ENCODE peak calls at places on chromosomes 1 and 21, in ten cellular contexts. F is HFFc6; B is astrocyte of the hippocampus; P is NAMALWA; K is mesenteric fat pad; C is GM19239; H is suprapubic skin; T is NK-92 treated with Interleukin-12 subunit alpha and Interleukin-12 subunit beta, amount 100 ng/mL, for 24 hours; U is psoas muscle; X is MCF 10A. Z is an unnamed sample.

GRCh38 chr1:29195875-29196274 is 14.2 kb upstream of the SRSF4 start:
- DNase-seq in X (peak; percentile 78), U (peak; percentile 69), H (no peak), K (peak; percentile 83), T (no peak), P (no peak), B (peak; percentile 79), C (no peak), F (no peak), Z (peak; percentile 69)

GRCh38 chr1:23865543-23865930 is 2.6 kb downstream of the FUCA1 start:
- DNase-seq in B (peak; percentile 95), P (no peak), H (no peak), U (no peak), X (peak; percentile 91), F (peak; percentile 72), C (no peak), K (no peak), T (peak; percentile 16), Z (peak; percentile 30)

GRCh38 chr1:230713915-230714764 is at the start of gene AGT:
- DNase-seq in K (no peak), F (peak; percentile 79), B (peak; percentile 87), U (peak; percentile 93), P (no peak), X (peak; percentile 83), H (peak; percentile 76), T (no peak), C (no peak), Z (peak; percentile 30)

GRCh38 chr21:43716376-43717165 is 2.4 kb upstream of the PDXK start:
- DNase-seq in B (peak; percentile 74), U (peak; percentile 44), F (peak; percentile 62), K (no peak), T (no peak), X (no peak), C (peak; percentile 67), P (peak; percentile 87), H (no peak), Z (no peak)

GRCh38 chr1:64505232-64505943 is 35.5 kb downstream of the CACHD1 start:
- DNase-seq in P (no peak), H (peak; percentile 62), T (no peak), C (no peak), U (peak; percentile 63), F (no peak), B (peak; percentile 48), K (no peak), X (no peak), Z (no peak)

GRCh38 chr1:117128323-117129079 is 7.0 kb upstream of the TRIM45 start:
- DNase-seq in F (peak; percentile 61), U (no peak), C (no peak), K (no peak), T (no peak), B (peak; percentile 67), P (peak; percentile 57), H (no peak), X (peak; percentile 52), Z (no peak)

GRCh38 chr1:40877681-40878080 is 15.5 kb upstream of the CITED4 start:
- DNase-seq in F (peak; percentile 85), C (no peak), K (no peak), U (peak; percentile 77), X (peak; percentile 96), P (no peak), T (peak; percentile 42), B (peak; percentile 89), H (peak; percentile 79), Z (no peak)

GRCh38 chr1:14921057-14921456 is 232.5 kb upstream of the TMEM51 start:
- DNase-seq in B (no peak), P (no peak), F (no peak), H (no peak), X (no peak), U (no peak), T (no peak), C (no peak), K (no peak), Z (no peak)

GRCh38 chr1:167064622-167065021 is 25.6 kb downstream of the GPA33 start:
- DNase-seq in C (no peak), B (no peak), U (no peak), F (no peak), K (no peak), H (no peak), T (no peak), P (no peak), X (no peak), Z (no peak)

GRCh38 chr1:178039826-178040380 is 54.0 kb upstream of the RASAL2 start:
- DNase-seq in K (no peak), U (no peak), T (no peak), H (no peak), C (no peak), B (no peak), F (no peak), X (no peak), P (no peak), Z (no peak)

GRCh38 chr21:21114456-21114855 is 116.2 kb downstream of the NCAM2 start:
- DNase-seq in K (no peak), F (no peak), P (no peak), U (no peak), B (no peak), C (no peak), T (no peak), H (no peak), X (no peak), Z (no peak)

GRCh38 chr1:108070662-108071061 is 105.7 kb upstream of the VAV3 start:
- DNase-seq in X (no peak), B (no peak), C (no peak), P (no peak), F (no peak), U (no peak), T (no peak), K (no peak), H (no peak), Z (no peak)

GRCh38 chr1:216024546-216024945 is 398.7 kb downstream of the USH2A start:
- DNase-seq in K (no peak), B (no peak), T (no peak), U (no peak), P (no peak), X (no peak), F (no peak), C (no peak), H (no peak), Z (no peak)

GRCh38 chr1:212987702-212988322 is 27.9 kb downstream of the ANGEL2 start:
- DNase-seq in U (no peak), C (no peak), K (no peak), X (peak; percentile 74), B (peak; percentile 61), T (no peak), P (no peak), H (no peak), F (no peak), Z (no peak)

GRCh38 chr1:61852693-61853060 is 110.4 kb downstream of the PATJ start:
- DNase-seq in F (no peak), H (no peak), B (no peak), T (no peak), C (no peak), X (no peak), K (no peak), P (no peak), U (no peak), Z (no peak)

GRCh38 chr1:66364578-66365391 is 169.2 kb upstream of the SGIP1 start:
- DNase-seq in T (no peak), H (no peak), X (no peak), C (no peak), K (no peak), P (no peak), B (no peak), U (no peak), F (peak; percentile 89), Z (no peak)

GRCh38 chr1:209884249-209884648 is 53.8 kb upstream of the SYT14 start:
- DNase-seq in H (no peak), U (no peak), F (peak; percentile 38), P (no peak), X (no peak), T (no peak), C (no peak), B (peak; percentile 50), K (no peak), Z (no peak)

GRCh38 chr1:16915627-16915973 is 6.1 kb upstream of the CROCC start:
- DNase-seq in B (no peak), F (no peak), C (no peak), P (peak; percentile 66), H (no peak), X (no peak), T (no peak), U (peak; percentile 48), K (peak; percentile 41), Z (peak; percentile 49)

GRCh38 chr1:45508295-45509151 is 8.4 kb downstream of the MMACHC start:
- DNase-seq in C (no peak), X (no peak), P (peak; percentile 59), B (no peak), T (no peak), U (no peak), K (no peak), H (no peak), F (no peak), Z (no peak)

GRCh38 chr1:3919706-3920105 is 19.6 kb upstream of the C1orf174 start:
- DNase-seq in H (no peak), K (no peak), F (no peak), P (no peak), T (no peak), C (no peak), U (no peak), B (no peak), X (no peak), Z (no peak)

GRCh38 chr1:25590096-25590824 is 26.3 kb upstream of the MAN1C1 start:
- DNase-seq in F (peak; percentile 13), C (no peak), B (no peak), U (peak; percentile 74), H (no peak), T (no peak), P (no peak), K (no peak), X (no peak), Z (no peak)

GRCh38 chr1:156393095-156393494 is 24.1 kb downstream of the RHBG start:
- DNase-seq in T (no peak), U (no peak), B (no peak), K (no peak), H (no peak), C (no peak), F (no peak), P (no peak), X (no peak), Z (no peak)

GRCh38 chr1:37362990-37363389 is 111.4 kb upstream of the ZC3H12A start:
- DNase-seq in B (no peak), X (no peak), P (no peak), F (no peak), K (no peak), U (no peak), T (no peak), H (no peak), C (no peak), Z (no peak)

GRCh38 chr1:80447533-80447932 is 1353.2 kb upstream of the ADGRL2 start:
- DNase-seq in B (no peak), X (no peak), C (no peak), T (no peak), H (no peak), U (no peak), P (no peak), F (no peak), K (no peak), Z (no peak)

GRCh38 chr1:1250828-1251284 is 4.3 kb upstream of the C1QTNF12 start:
- DNase-seq in K (no peak), C (peak; percentile 71), F (no peak), X (peak; percentile 77), H (peak; percentile 60), P (no peak), B (no peak), U (no peak), T (no peak), Z (no peak)

GRCh38 chr1:14320518-14320917 is 278.0 kb upstream of the KAZN start:
- DNase-seq in B (peak; percentile 97), X (peak; percentile 90), H (no peak), P (peak; percentile 17), K (no peak), C (no peak), T (no peak), F (no peak), U (no peak), Z (no peak)

GRCh38 chr1:38546630-38547029 is 312.9 kb downstream of the RRAGC start:
- DNase-seq in H (no peak), X (no peak), K (no peak), P (no peak), U (no peak), T (no peak), B (no peak), F (no peak), C (no peak), Z (no peak)

GRCh38 chr1:116465477-116465844 is 92.4 kb downstream of the ATP1A1 start:
- DNase-seq in K (no peak), T (no peak), X (no peak), F (no peak), B (no peak), H (no peak), U (no peak), P (no peak), C (no peak), Z (no peak)

Z was measured in HL-60.